ENCODE peak calls at places on chromosomes 7 and 10, in eight cellular contexts. One of them, this sample, is unnamed.
A peak's percentile ranks its signal among the peaks of the same experiment; 100 is the strongest.

GRCh38 chr7:123816916-123817315 is 28.1 kb upstream of the HYAL4 start:
- DNase-seq in lower leg skin: no peak
- DNase-seq in AG10803: no peak
- DNase-seq in adrenal gland: no peak
- DNase-seq in heart right ventricle: no peak
- DNase-seq in endothelial cell: no peak
- DNase-seq in neural progenitor cell: no peak
- DNase-seq in choroid plexus epithelial cell: no peak
- DNase-seq in this sample: no peak

GRCh38 chr7:101357433-101357832 is 5.2 kb upstream of the COL26A1 start:
- DNase-seq in choroid plexus epithelial cell: no peak
- DNase-seq in neural progenitor cell: no peak
- DNase-seq in endothelial cell: no peak
- DNase-seq in heart right ventricle: no peak
- DNase-seq in AG10803: no peak
- DNase-seq in adrenal gland: no peak
- DNase-seq in lower leg skin: no peak
- DNase-seq in this sample: no peak

GRCh38 chr7:140597425-140597949 is 43.1 kb downstream of the DENND2A start:
- DNase-seq in choroid plexus epithelial cell: no peak
- DNase-seq in heart right ventricle: peak; percentile 45
- DNase-seq in neural progenitor cell: no peak
- DNase-seq in endothelial cell: no peak
- DNase-seq in adrenal gland: no peak
- DNase-seq in lower leg skin: no peak
- DNase-seq in AG10803: no peak
- DNase-seq in this sample: no peak

GRCh38 chr7:2715341-2716231 is 27.6 kb downstream of the AMZ1 start:
- DNase-seq in endothelial cell: no peak
- DNase-seq in neural progenitor cell: no peak
- DNase-seq in AG10803: no peak
- DNase-seq in choroid plexus epithelial cell: peak; percentile 47
- DNase-seq in heart right ventricle: no peak
- DNase-seq in adrenal gland: no peak
- DNase-seq in lower leg skin: no peak
- DNase-seq in this sample: no peak

GRCh38 chr7:23852135-23852534 is 142.1 kb downstream of the STK31 start:
- DNase-seq in choroid plexus epithelial cell: peak; percentile 54
- DNase-seq in lower leg skin: no peak
- DNase-seq in endothelial cell: no peak
- DNase-seq in heart right ventricle: no peak
- DNase-seq in AG10803: no peak
- DNase-seq in adrenal gland: no peak
- DNase-seq in neural progenitor cell: no peak
- DNase-seq in this sample: no peak

GRCh38 chr7:105759670-105760548 is 116.5 kb downstream of the ATXN7L1 start:
- DNase-seq in lower leg skin: peak; percentile 26
- DNase-seq in heart right ventricle: peak; percentile 18
- DNase-seq in endothelial cell: peak; percentile 28
- DNase-seq in neural progenitor cell: peak; percentile 57
- DNase-seq in AG10803: peak; percentile 73
- DNase-seq in adrenal gland: peak; percentile 70
- DNase-seq in choroid plexus epithelial cell: peak; percentile 79
- DNase-seq in this sample: no peak

GRCh38 chr7:92633211-92633906 is 43.2 kb upstream of the FAM133B start:
- DNase-seq in neural progenitor cell: no peak
- DNase-seq in choroid plexus epithelial cell: peak; percentile 93
- DNase-seq in heart right ventricle: no peak
- DNase-seq in lower leg skin: peak; percentile 63
- DNase-seq in AG10803: peak; percentile 95
- DNase-seq in adrenal gland: peak; percentile 62
- DNase-seq in endothelial cell: peak; percentile 11
- DNase-seq in this sample: no peak

GRCh38 chr7:46296526-46296925 is 375.5 kb upstream of the IGFBP3 start:
- DNase-seq in heart right ventricle: no peak
- DNase-seq in endothelial cell: no peak
- DNase-seq in AG10803: no peak
- DNase-seq in neural progenitor cell: no peak
- DNase-seq in lower leg skin: no peak
- DNase-seq in choroid plexus epithelial cell: no peak
- DNase-seq in adrenal gland: no peak
- DNase-seq in this sample: no peak

GRCh38 chr7:131235489-131236317 is 92.0 kb upstream of the MKLN1 start:
- DNase-seq in endothelial cell: no peak
- DNase-seq in lower leg skin: no peak
- DNase-seq in heart right ventricle: no peak
- DNase-seq in adrenal gland: peak; percentile 69
- DNase-seq in neural progenitor cell: no peak
- DNase-seq in AG10803: peak; percentile 97
- DNase-seq in choroid plexus epithelial cell: peak; percentile 99
- DNase-seq in this sample: no peak

GRCh38 chr7:16811555-16811954 is 6.8 kb upstream of the AGR2 start:
- DNase-seq in neural progenitor cell: no peak
- DNase-seq in choroid plexus epithelial cell: peak; percentile 78
- DNase-seq in lower leg skin: no peak
- DNase-seq in adrenal gland: no peak
- DNase-seq in endothelial cell: no peak
- DNase-seq in AG10803: peak; percentile 45
- DNase-seq in heart right ventricle: no peak
- DNase-seq in this sample: no peak

GRCh38 chr10:86401588-86402282 is 35.1 kb upstream of the GRID1 start:
- DNase-seq in lower leg skin: no peak
- DNase-seq in neural progenitor cell: peak; percentile 38
- DNase-seq in endothelial cell: no peak
- DNase-seq in heart right ventricle: no peak
- DNase-seq in choroid plexus epithelial cell: peak; percentile 37
- DNase-seq in AG10803: no peak
- DNase-seq in adrenal gland: peak; percentile 19
- DNase-seq in this sample: no peak

GRCh38 chr7:17365776-17366175 is 67.3 kb downstream of the AHR start:
- DNase-seq in heart right ventricle: no peak
- DNase-seq in endothelial cell: no peak
- DNase-seq in lower leg skin: no peak
- DNase-seq in AG10803: no peak
- DNase-seq in neural progenitor cell: no peak
- DNase-seq in adrenal gland: no peak
- DNase-seq in choroid plexus epithelial cell: no peak
- DNase-seq in this sample: no peak

GRCh38 chr7:37369904-37370303 is 78.8 kb downstream of the ELMO1 start:
- DNase-seq in endothelial cell: no peak
- DNase-seq in adrenal gland: no peak
- DNase-seq in AG10803: no peak
- DNase-seq in lower leg skin: no peak
- DNase-seq in choroid plexus epithelial cell: no peak
- DNase-seq in heart right ventricle: no peak
- DNase-seq in neural progenitor cell: no peak
- DNase-seq in this sample: no peak

DNA sequence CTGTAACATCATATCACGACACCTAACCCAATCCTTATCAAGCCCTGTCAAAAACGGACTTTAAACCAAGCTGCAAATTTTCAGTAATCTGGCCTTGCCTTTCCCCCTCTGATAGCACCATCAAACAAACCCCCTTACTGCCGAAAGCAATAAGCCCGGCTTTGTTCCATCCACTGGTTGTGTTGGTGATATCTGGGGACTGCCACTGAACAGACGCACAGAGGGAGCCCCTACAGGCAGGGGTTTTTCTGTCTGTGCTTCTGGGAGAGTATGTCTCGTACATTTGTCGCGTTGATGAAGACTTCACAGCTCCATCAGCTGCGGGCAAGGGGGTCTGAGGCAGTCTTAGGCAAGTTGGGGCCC is 550 bp upstream of the PLAU start:
- DNase-seq in choroid plexus epithelial cell: no peak
- DNase-seq in lower leg skin: no peak
- DNase-seq in heart right ventricle: no peak
- DNase-seq in adrenal gland: no peak
- DNase-seq in AG10803: no peak
- DNase-seq in endothelial cell: peak; percentile 10
- DNase-seq in neural progenitor cell: peak; percentile 58
- DNase-seq in this sample: no peak
- TF ChIP-seq CTCF in choroid plexus epithelial cell: no peak
- TF ChIP-seq CTCF in lower leg skin: no peak
- TF ChIP-seq CTCF in heart right ventricle: no peak
- TF ChIP-seq CTCF in adrenal gland: no peak
- TF ChIP-seq CTCF in AG10803: no peak
- TF ChIP-seq CTCF in endothelial cell: no peak
- TF ChIP-seq CTCF in neural progenitor cell: peak; percentile 20
- TF ChIP-seq CTCF in this sample: no peak

GRCh38 chr7:91356915-91357314 is 92.7 kb downstream of the FZD1 start:
- DNase-seq in AG10803: no peak
- DNase-seq in neural progenitor cell: no peak
- DNase-seq in adrenal gland: no peak
- DNase-seq in heart right ventricle: no peak
- DNase-seq in lower leg skin: no peak
- DNase-seq in choroid plexus epithelial cell: no peak
- DNase-seq in endothelial cell: no peak
- DNase-seq in this sample: no peak

GRCh38 chr7:91355680-91356435 is 91.6 kb downstream of the FZD1 start:
- DNase-seq in lower leg skin: no peak
- DNase-seq in AG10803: no peak
- DNase-seq in adrenal gland: no peak
- DNase-seq in endothelial cell: no peak
- DNase-seq in heart right ventricle: no peak
- DNase-seq in neural progenitor cell: peak; percentile 36
- DNase-seq in choroid plexus epithelial cell: no peak
- DNase-seq in this sample: no peak

GRCh38 chr7:91353923-91354322 is 89.7 kb downstream of the FZD1 start:
- DNase-seq in heart right ventricle: no peak
- DNase-seq in endothelial cell: no peak
- DNase-seq in adrenal gland: no peak
- DNase-seq in choroid plexus epithelial cell: no peak
- DNase-seq in neural progenitor cell: peak; percentile 76
- DNase-seq in AG10803: no peak
- DNase-seq in lower leg skin: no peak
- DNase-seq in this sample: no peak

GRCh38 chr7:91357379-91357778 is 93.1 kb downstream of the FZD1 start:
- DNase-seq in neural progenitor cell: no peak
- DNase-seq in heart right ventricle: no peak
- DNase-seq in AG10803: no peak
- DNase-seq in lower leg skin: no peak
- DNase-seq in endothelial cell: no peak
- DNase-seq in choroid plexus epithelial cell: no peak
- DNase-seq in adrenal gland: no peak
- DNase-seq in this sample: no peak

GRCh38 chr7:91357929-91358328 is 93.7 kb downstream of the FZD1 start:
- DNase-seq in endothelial cell: no peak
- DNase-seq in adrenal gland: no peak
- DNase-seq in lower leg skin: no peak
- DNase-seq in heart right ventricle: no peak
- DNase-seq in neural progenitor cell: no peak
- DNase-seq in choroid plexus epithelial cell: no peak
- DNase-seq in AG10803: peak; percentile 31
- DNase-seq in this sample: no peak
- TF ChIP-seq CTCF in endothelial cell: no peak
- TF ChIP-seq CTCF in adrenal gland: no peak
- TF ChIP-seq CTCF in lower leg skin: no peak
- TF ChIP-seq CTCF in heart right ventricle: no peak
- TF ChIP-seq CTCF in neural progenitor cell: no peak
- TF ChIP-seq CTCF in choroid plexus epithelial cell: no peak
- TF ChIP-seq CTCF in AG10803: no peak
- TF ChIP-seq CTCF in this sample: no peak

GRCh38 chr7:121397832-121398231 is 1.7 kb upstream of the FAM3C start:
- DNase-seq in endothelial cell: no peak
- DNase-seq in heart right ventricle: no peak
- DNase-seq in neural progenitor cell: no peak
- DNase-seq in choroid plexus epithelial cell: no peak
- DNase-seq in adrenal gland: no peak
- DNase-seq in lower leg skin: no peak
- DNase-seq in AG10803: no peak
- DNase-seq in this sample: no peak

GRCh38 chr7:121394709-121395140 is 1.4 kb downstream of the FAM3C start:
- DNase-seq in choroid plexus epithelial cell: no peak
- DNase-seq in adrenal gland: peak; percentile 43
- DNase-seq in lower leg skin: no peak
- DNase-seq in endothelial cell: no peak
- DNase-seq in heart right ventricle: no peak
- DNase-seq in AG10803: no peak
- DNase-seq in neural progenitor cell: no peak
- DNase-seq in this sample: no peak

GRCh38 chr7:121397346-121397745 is 1.2 kb upstream of the FAM3C start:
- DNase-seq in AG10803: no peak
- DNase-seq in adrenal gland: no peak
- DNase-seq in choroid plexus epithelial cell: no peak
- DNase-seq in endothelial cell: no peak
- DNase-seq in heart right ventricle: no peak
- DNase-seq in neural progenitor cell: no peak
- DNase-seq in lower leg skin: no peak
- DNase-seq in this sample: no peak

GRCh38 chr7:121395494-121395960 is 581 bp downstream of the FAM3C start:
- DNase-seq in endothelial cell: no peak
- DNase-seq in AG10803: peak; percentile 15
- DNase-seq in neural progenitor cell: peak; percentile 70
- DNase-seq in choroid plexus epithelial cell: peak; percentile 56
- DNase-seq in adrenal gland: peak; percentile 14
- DNase-seq in heart right ventricle: no peak
- DNase-seq in lower leg skin: no peak
- DNase-seq in this sample: no peak

DNA sequence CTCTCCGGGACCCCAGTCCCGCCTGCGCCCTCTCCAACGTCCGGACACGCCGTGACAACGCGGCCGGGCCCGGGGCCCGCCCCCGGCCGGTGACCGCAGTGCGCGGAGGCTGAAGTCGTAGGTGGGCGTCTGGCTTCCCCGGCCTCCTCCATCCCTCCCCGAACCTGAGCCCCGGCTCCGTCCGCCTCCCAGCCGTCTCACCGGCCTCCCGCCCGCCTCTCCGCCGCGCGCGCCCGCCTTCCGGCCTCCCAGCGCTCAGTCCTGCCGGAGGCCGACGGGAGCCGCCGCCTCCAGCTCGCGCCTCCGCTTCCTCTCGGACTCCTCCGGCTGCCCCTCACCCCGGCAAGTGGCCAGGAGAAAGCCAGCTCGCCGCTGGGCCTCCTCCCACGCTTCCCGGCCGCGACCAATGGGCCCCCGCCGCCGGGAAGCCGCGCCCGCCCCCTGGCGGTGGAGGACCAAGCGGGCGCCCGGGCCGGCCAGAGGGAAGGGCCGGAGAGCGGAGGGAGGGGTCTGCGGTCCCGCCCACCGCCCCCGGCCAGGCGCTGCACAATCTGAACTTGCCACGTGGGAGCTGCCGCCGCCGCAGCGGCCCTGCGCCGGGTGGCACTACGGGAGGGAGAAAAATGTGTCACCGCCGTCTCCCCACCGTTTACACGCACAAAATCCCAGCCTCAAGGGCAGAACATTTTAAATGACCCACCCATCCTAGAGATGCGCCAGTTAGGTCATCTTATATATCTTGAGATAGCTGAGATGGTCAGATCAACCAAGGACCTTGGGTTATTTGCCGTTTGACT is at the start of gene FAM3C:
- DNase-seq in neural progenitor cell: peak; percentile 96
- DNase-seq in adrenal gland: peak; percentile 93
- DNase-seq in choroid plexus epithelial cell: peak; percentile 94
- DNase-seq in lower leg skin: peak; percentile 72
- DNase-seq in AG10803: peak; percentile 89
- DNase-seq in heart right ventricle: peak; percentile 92
- DNase-seq in endothelial cell: peak; percentile 99
- DNase-seq in this sample: peak; percentile 90
- TF ChIP-seq CTCF in neural progenitor cell: peak; percentile 88
- TF ChIP-seq CTCF in adrenal gland: peak; percentile 60
- TF ChIP-seq CTCF in choroid plexus epithelial cell: peak; percentile 46
- TF ChIP-seq CTCF in lower leg skin: peak; percentile 42
- TF ChIP-seq CTCF in AG10803: no peak
- TF ChIP-seq CTCF in heart right ventricle: peak; percentile 92
- TF ChIP-seq CTCF in endothelial cell: peak; percentile 98
- TF ChIP-seq CTCF in this sample: peak; percentile 95

GRCh38 chr7:155261031-155261985 is 36.4 kb upstream of the INSIG1 start:
- DNase-seq in endothelial cell: no peak
- DNase-seq in lower leg skin: no peak
- DNase-seq in adrenal gland: no peak
- DNase-seq in neural progenitor cell: no peak
- DNase-seq in heart right ventricle: no peak
- DNase-seq in choroid plexus epithelial cell: no peak
- DNase-seq in AG10803: no peak
- DNase-seq in this sample: no peak
- TF ChIP-seq CTCF in endothelial cell: no peak
- TF ChIP-seq CTCF in lower leg skin: no peak
- TF ChIP-seq CTCF in adrenal gland: no peak
- TF ChIP-seq CTCF in neural progenitor cell: no peak
- TF ChIP-seq CTCF in heart right ventricle: no peak
- TF ChIP-seq CTCF in choroid plexus epithelial cell: no peak
- TF ChIP-seq CTCF in AG10803: no peak
- TF ChIP-seq CTCF in this sample: no peak

This sample was measured in neural crest cell.